ENCODE peak calls at places on chromosome 20, in six cellular contexts. B is ELR; D is psoas muscle; O is NCI-H510A treated with DMSO at 0.1 percent for 48 hours; G is activated naive CD4-positive, alpha-beta T cell; C is SK-N-DZ. Q is an unnamed sample.

GRCh38 chr20:61973515-61974356 is 91.9 kb downstream of the TAF4 start:
- DNase-seq in D (no peak), B (no peak), C (no peak), O (no peak), G (no peak), Q (no peak)

GRCh38 chr20:62010551-62011402 is 54.9 kb downstream of the TAF4 start:
- DNase-seq in O (peak), D (no peak), B (peak), G (peak), C (peak), Q (no peak)

GRCh38 chr20:15928946-15929345 is 644.3 kb downstream of the KIF16B start:
- DNase-seq in G (no peak), C (no peak), D (no peak), B (no peak), O (no peak), Q (no peak)

GRCh38 chr20:53857723-53858236 is 212.6 kb downstream of the BCAS1 start:
- DNase-seq in G (no peak), D (no peak), O (peak), C (peak), B (no peak), Q (no peak)

GRCh38 chr20:63735859-63736718 is at the start of gene LIME1:
- DNase-seq in O (no peak), G (peak), D (no peak), C (peak), B (no peak), Q (no peak)

GRCh38 chr20:49475292-49475691 is 7.2 kb downstream of the KCNB1 start:
- DNase-seq in O (no peak), B (no peak), G (no peak), C (no peak), D (no peak), Q (no peak)

GRCh38 chr20:1362484-1362883 is 30.4 kb downstream of the FKBP1A start:
- DNase-seq in C (no peak), B (no peak), O (no peak), D (no peak), G (no peak), Q (no peak)

GRCh38 chr20:5621305-5621704 is 128.9 kb upstream of the SHLD1 start:
- DNase-seq in O (peak), B (no peak), C (peak), G (no peak), D (no peak), Q (peak)

GRCh38 chr20:50758469-50758868 is 27.1 kb downstream of the PARD6B start:
- DNase-seq in C (no peak), G (no peak), O (no peak), D (no peak), B (peak), Q (no peak)

GRCh38 chr20:588932-589672 is 21.0 kb downstream of the TCF15 start:
- DNase-seq in O (no peak), C (no peak), B (no peak), D (no peak), G (no peak), Q (no peak)

GRCh38 chr20:56439784-56440291 is 27.8 kb downstream of the CASS4 start:
- DNase-seq in B (peak), C (no peak), D (peak), G (no peak), O (no peak), Q (no peak)

GRCh38 chr20:17488916-17489600 is 42.1 kb downstream of the BFSP1 start:
- DNase-seq in G (no peak), C (no peak), D (no peak), O (no peak), B (no peak), Q (no peak)